ENCODE peak calls at places on chromosomes 12 and 14, in four cellular contexts. A, J, P and I are unnamed samples.
A peak's percentile ranks its signal among the peaks of the same experiment; 100 is the strongest.

GRCh38 chr12:124321040-124321481 is 26.2 kb downstream of the RFLNA start:
- DNase-seq in A (peak; percentile 25), J (peak; percentile 18), P (peak; percentile 81), I (peak; percentile 93)

GRCh38 chr12:120684523-120684932 is 2.4 kb upstream of the MLEC start:
- DNase-seq in A (no peak), J (no peak), P (no peak), I (no peak)

GRCh38 chr12:3034067-3034750 is 43.0 kb upstream of the TSPAN9 start:
- DNase-seq in A (peak; percentile 92), J (peak; percentile 41), P (peak; percentile 44), I (peak; percentile 86)

GRCh38 chr14:28254768-28255167 is 511.8 kb upstream of the FOXG1 start:
- DNase-seq in A (no peak), J (no peak), P (no peak), I (no peak)

GRCh38 chr14:39360316-39360715 is 71.9 kb downstream of the FBXO33 start:
- DNase-seq in A (no peak), J (no peak), P (no peak), I (no peak)

GRCh38 chr12:106195638-106196037 is 52.2 kb downstream of the CKAP4 start:
- DNase-seq in A (no peak), J (peak; percentile 66), P (peak; percentile 27), I (peak; percentile 85)

GRCh38 chr12:121214171-121214777 is 4.3 kb downstream of the P2RX4 start:
- DNase-seq in A (no peak), J (peak; percentile 78), P (no peak), I (no peak)

GRCh38 chr12:21539797-21540196 is 13.7 kb downstream of the SPX start:
- DNase-seq in A (no peak), J (no peak), P (no peak), I (no peak)

GRCh38 chr12:117342682-117343081 is 18.7 kb downstream of the NOS1 start:
- DNase-seq in A (no peak), J (no peak), P (no peak), I (no peak)

GRCh38 chr12:121038861-121039654 is at the start of gene OASL:
- DNase-seq in A (no peak), J (no peak), P (peak; percentile 68), I (no peak)

GRCh38 chr12:89756638-89757321 is 48.1 kb upstream of the ATP2B1 start:
- DNase-seq in A (no peak), J (peak; percentile 98), P (peak; percentile 18), I (no peak)

GRCh38 chr12:108826115-108826806 is 31.1 kb downstream of the SSH1 start:
- DNase-seq in A (no peak), J (peak; percentile 98), P (peak; percentile 46), I (peak; percentile 87)

GRCh38 chr12:52087961-52088820 is 8.7 kb downstream of the SMIM41 start:
- DNase-seq in A (no peak), J (no peak), P (no peak), I (no peak)

GRCh38 chr14:64789696-64790095 is 85.5 kb downstream of the PLEKHG3 start:
- DNase-seq in A (no peak), J (no peak), P (no peak), I (no peak)

GRCh38 chr14:93104961-93105360 is 10.8 kb downstream of the ITPK1 start:
- DNase-seq in A (no peak), J (no peak), P (no peak), I (no peak)

GRCh38 chr12:1644523-1645438 is 15.8 kb downstream of the WNT5B start:
- DNase-seq in A (no peak), J (peak; percentile 68), P (peak; percentile 69), I (peak; percentile 91)

GRCh38 chr14:91352101-91352500 is 65.5 kb downstream of the CCDC88C start:
- DNase-seq in A (no peak), J (peak; percentile 18), P (no peak), I (no peak)
- H3K4me3 ChIP-seq in A (no peak overlapping the region), J (no peak overlapping the region), P (no peak overlapping the region), I (no peak overlapping the region)

GRCh38 chr12:26226119-26226518 is 30.7 kb downstream of the SSPN start:
- DNase-seq in A (no peak), J (no peak), P (no peak), I (no peak)

GRCh38 chr12:26224657-26225056 is 29.3 kb downstream of the SSPN start:
- DNase-seq in A (no peak), J (no peak), P (no peak), I (no peak)

GRCh38 chr12:26226629-26227375 is 31.4 kb downstream of the SSPN start:
- DNase-seq in A (peak; percentile 74), J (peak; percentile 39), P (no peak), I (no peak)

GRCh38 chr12:26229910-26230309 is 34.5 kb downstream of the SSPN start:
- DNase-seq in A (no peak), J (no peak), P (no peak), I (no peak)

GRCh38 chr12:26227376-26227775 is 32.0 kb downstream of the SSPN start:
- DNase-seq in A (no peak), J (no peak), P (no peak), I (no peak)
- H3K27me3 ChIP-seq in A (peaks cover 68% of the 10 kb centered on the region), J (no peaks in the 10 kb centered on the region), P (no peaks in the 10 kb centered on the region), I (no peaks in the 10 kb centered on the region)

DNA sequence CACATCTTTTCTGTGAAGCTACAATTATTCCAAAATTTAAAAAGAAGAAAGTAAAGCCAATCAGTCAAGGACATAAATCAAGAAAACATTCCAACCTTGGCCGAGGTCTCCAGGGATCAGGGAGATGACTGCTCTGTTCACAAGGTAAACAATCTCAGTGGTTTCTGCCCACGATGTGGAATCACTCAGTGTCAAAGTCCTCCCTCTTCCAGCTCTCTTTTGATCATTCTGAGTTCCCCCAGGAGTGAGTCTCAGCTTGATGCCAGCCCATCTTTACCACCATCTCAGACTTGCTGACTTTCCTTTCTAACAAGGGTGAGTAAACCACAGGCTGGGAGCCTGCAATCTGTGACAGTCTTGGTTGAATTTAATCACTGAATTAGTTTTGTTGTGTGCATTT is 4.8 kb upstream of the SERPINA9 start:
- DNase-seq in A (no peak), J (peak; percentile 10), P (no peak), I (no peak)
- H3K4me1 ChIP-seq in A (no peaks in the 10 kb centered on the region), J (peaks cover 42% of the 10 kb centered on the region), P (no peaks in the 10 kb centered on the region), I (no peaks in the 10 kb centered on the region)

GRCh38 chr12:9646794-9647622 is 22.5 kb upstream of the CLEC2D start:
- DNase-seq in A (peak; percentile 51), J (peak; percentile 55), P (no peak), I (no peak)
- H3K4me3 ChIP-seq in A (peak overlapping the region; percentile 79), J (peak overlapping the region; percentile 70), P (peak overlapping the region; percentile 68), I (no peak overlapping the region)